ENCODE peak calls at places on chromosome 17, in eight cellular contexts. L is IMR-90, A is GM12878, W is adrenal gland, N is H1, B is upper lobe of left lung, G is body of pancreas, X is ovary. U is an unnamed sample.

GRCh38 chr17:78032166-78032565 is 73.7 kb downstream of the TNRC6C start:
- DNase-seq in L (peak; percentile 76), A (no peak), W (no peak), N (no peak), B (no peak), G (no peak), X (no peak), U (no peak)

GRCh38 chr17:3763777-3764170 is 37.2 kb downstream of the ITGAE start:
- DNase-seq in L (no peak), A (no peak), W (peak; percentile 3), N (no peak), B (no peak), G (no peak), X (no peak), U (no peak)

GRCh38 chr17:77727216-77727615 is 231.3 kb upstream of the TNRC6C start:
- DNase-seq in L (no peak), A (no peak), W (no peak), N (no peak), B (no peak), G (no peak), X (no peak), U (no peak)

GRCh38 chr17:21213491-21214014 is 408 bp downstream of the TMEM11 start:
- DNase-seq in L (no peak), A (no peak), W (no peak), N (no peak), B (peak; percentile 40), G (peak; percentile 43), X (peak; percentile 25), U (no peak)

GRCh38 chr17:32487460-32488176 is 825 bp downstream of the CDK5R1 start:
- DNase-seq in L (no peak), A (no peak), W (no peak), N (no peak), B (no peak), G (no peak), X (no peak), U (peak; percentile 76)

GRCh38 chr17:8212312-8213180 is 2.2 kb upstream of the AURKB start:
- DNase-seq in L (no peak), A (no peak), W (no peak), N (no peak), B (no peak), G (no peak), X (no peak), U (no peak)

GRCh38 chr17:45225051-45225700 is 3.5 kb downstream of the FMNL1 start:
- DNase-seq in L (no peak), A (no peak), W (no peak), N (no peak), B (no peak), G (no peak), X (no peak), U (peak; percentile 48)

GRCh38 chr17:58156839-58157803 is 8.9 kb downstream of the OR4D1 start:
- DNase-seq in L (no peak), A (no peak), W (no peak), N (no peak), B (peak; percentile 24), G (peak; percentile 3), X (no peak), U (peak; percentile 27)

GRCh38 chr17:40705567-40705966 is 2.0 kb upstream of the KRT24 start:
- DNase-seq in L (no peak), A (no peak), W (no peak), N (no peak), B (no peak), G (no peak), X (no peak), U (no peak)

GRCh38 chr17:78718575-78719209 is 63.4 kb downstream of the CYTH1 start:
- DNase-seq in L (no peak), A (no peak), W (no peak), N (no peak), B (no peak), G (no peak), X (no peak), U (no peak)

GRCh38 chr17:58917228-58917627 is 161.6 kb downstream of the PPM1E start:
- DNase-seq in L (no peak), A (no peak), W (no peak), N (no peak), B (no peak), G (no peak), X (no peak), U (no peak)

GRCh38 chr17:5545051-5545987 is 39.0 kb downstream of the NLRP1 start:
- DNase-seq in L (peak; percentile 21), A (no peak), W (no peak), N (no peak), B (no peak), G (no peak), X (no peak), U (peak; percentile 8)

GRCh38 chr17:66713533-66714042 is 121.3 kb upstream of the CACNG5 start:
- DNase-seq in L (no peak), A (peak; percentile 85), W (no peak), N (no peak), B (peak; percentile 36), G (no peak), X (no peak), U (no peak)

GRCh38 chr17:44769647-44770084 is 10.9 kb downstream of the ADAM11 start:
- DNase-seq in L (no peak), A (no peak), W (no peak), N (no peak), B (no peak), G (no peak), X (no peak), U (no peak)

GRCh38 chr17:64091571-64091970 is 38.4 kb downstream of the ERN1 start:
- DNase-seq in L (no peak), A (no peak), W (no peak), N (no peak), B (no peak), G (no peak), X (no peak), U (no peak)

GRCh38 chr17:82052638-82053059 is 951 bp downstream of the GPS1 start:
- DNase-seq in L (no peak), A (no peak), W (no peak), N (no peak), B (no peak), G (no peak), X (peak; percentile 15), U (no peak)
- H3K27ac ChIP-seq in L (peak overlapping the region; percentile 27), A (peak overlapping the region; percentile 52), W (no peak overlapping the region), N (no peak overlapping the region), B (no peak overlapping the region), G (no peak overlapping the region), X (no peak overlapping the region), U (no peak overlapping the region)

DNA sequence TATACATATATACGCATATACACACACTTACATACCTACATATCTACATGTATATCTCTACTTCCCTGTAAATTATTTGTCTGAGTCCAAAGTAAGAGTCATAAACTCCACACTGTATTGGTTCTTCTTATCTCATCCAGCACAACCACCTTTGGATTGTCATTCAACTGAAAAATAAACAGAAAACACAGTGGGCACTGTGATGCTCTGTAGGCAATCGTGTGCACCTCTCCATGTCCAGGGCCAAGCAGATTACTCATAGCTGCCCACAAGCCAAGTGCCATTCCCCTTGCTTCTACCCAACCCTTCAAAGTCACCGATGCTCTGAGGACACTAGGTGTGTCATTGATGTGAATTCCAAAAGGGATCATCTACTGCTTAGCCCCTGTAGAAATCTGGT is 12.9 kb upstream of the TEKT3 start:
- DNase-seq in L (no peak), A (no peak), W (no peak), N (no peak), B (no peak), G (no peak), X (no peak), U (peak; percentile 65)
- TF ChIP-seq POLR2A in L (no peak), A (no peak), W (no peak), N (no peak), B (no peak), G (no peak), X (no peak), U (no peak)

GRCh38 chr17:50682441-50682840 is 25.3 kb downstream of the ANKRD40 start:
- DNase-seq in L (no peak), A (no peak), W (peak; percentile 16), N (no peak), B (no peak), G (no peak), X (no peak), U (no peak)
- H3K27ac ChIP-seq in L (no peak overlapping the region), A (no peak overlapping the region), W (peak overlapping the region; percentile 87), N (no peak overlapping the region), B (no peak overlapping the region), G (peak overlapping the region; percentile 14), X (no peak overlapping the region), U (no peak overlapping the region)

DNA sequence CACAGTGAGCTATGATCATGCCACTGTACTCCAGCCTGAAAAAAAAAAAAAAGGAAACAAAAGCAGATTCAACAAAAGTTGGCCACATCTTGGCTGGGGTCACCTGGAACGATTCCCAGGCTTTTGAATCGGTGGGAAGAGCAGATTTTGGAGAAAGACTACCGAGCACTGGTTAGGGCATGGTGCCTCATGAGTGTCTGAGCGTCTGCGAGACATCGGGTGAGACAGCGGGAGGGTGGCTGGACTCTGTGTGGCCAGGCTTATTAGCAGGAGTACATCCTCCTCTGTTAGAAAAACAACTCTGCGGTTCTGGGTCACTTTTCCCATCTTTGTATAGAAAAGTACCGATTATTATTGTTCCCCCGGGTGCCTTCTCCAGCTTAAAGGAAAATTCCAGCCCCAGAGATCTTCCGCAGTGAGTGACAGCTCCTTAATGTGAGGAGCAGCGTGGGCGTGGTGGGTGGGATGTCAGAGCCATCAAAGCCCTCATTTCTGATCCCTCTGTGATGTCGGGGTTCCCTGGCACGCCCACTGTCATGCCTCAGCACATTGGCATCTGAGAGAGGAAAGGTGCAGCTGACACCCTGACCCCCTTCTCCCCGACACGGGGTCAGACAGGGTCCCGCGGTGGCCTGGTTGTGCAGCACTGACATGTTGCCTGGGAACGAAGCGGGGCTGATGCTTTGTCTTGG is 6.9 kb downstream of the RGS9 start:
- DNase-seq in L (no peak), A (no peak), W (no peak), N (no peak), B (no peak), G (no peak), X (no peak), U (no peak)
- TF ChIP-seq POLR2A in L (no peak), A (no peak), W (no peak), N (no peak), B (no peak), G (no peak), X (no peak), U (no peak)

DNA sequence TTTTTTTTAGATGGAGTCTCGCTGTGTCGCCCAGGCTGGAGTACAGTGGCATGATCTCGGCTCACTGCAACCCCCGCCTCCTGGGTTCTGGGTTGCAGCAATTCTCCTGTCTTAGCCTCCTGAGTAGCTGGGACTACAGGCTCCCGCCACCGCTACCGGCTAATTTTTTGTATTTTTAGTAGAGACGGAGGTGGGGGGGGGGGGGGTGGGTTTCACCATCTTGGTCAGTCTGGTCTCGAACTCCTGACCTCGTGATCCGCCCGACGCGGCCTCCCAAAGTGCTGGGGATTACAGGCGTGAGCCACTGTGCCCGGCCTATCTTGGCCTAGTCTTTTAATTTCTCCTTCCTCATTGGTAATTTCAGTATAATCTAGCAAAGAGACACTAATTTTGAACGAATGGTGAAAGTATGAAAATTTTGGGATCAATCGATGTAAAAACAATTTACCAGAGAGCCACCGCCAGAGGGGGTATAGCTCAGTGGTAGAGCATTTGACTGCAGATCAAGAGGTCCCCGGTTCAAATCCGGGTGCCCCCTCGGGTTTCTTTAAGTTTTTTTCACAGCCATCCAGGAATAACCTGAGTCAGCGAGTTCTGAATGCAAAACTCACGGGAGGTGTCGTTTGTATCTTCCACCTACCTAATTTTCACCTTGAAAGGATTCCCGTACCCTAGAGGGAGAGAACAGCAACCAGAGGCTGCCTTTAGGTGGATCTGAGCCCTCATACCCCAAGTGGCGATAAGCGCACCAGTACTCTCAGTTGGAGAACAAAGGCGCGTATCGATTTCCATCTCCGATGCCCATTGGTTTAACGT is 2.5 kb upstream of the LASP1 start:
- DNase-seq in L (peak; percentile 68), A (peak; percentile 73), W (peak; percentile 76), N (peak; percentile 54), B (no peak), G (peak; percentile 80), X (peak; percentile 79), U (no peak)
- H3K27ac ChIP-seq in L (peak overlapping the region; percentile 90), A (peak overlapping the region; percentile 98), W (peak overlapping the region; percentile 95), N (no peak overlapping the region), B (peak overlapping the region; percentile 93), G (peak overlapping the region; percentile 93), X (peak overlapping the region; percentile 92), U (peak overlapping the region; percentile 99)

U was measured in Peyer's patch.